ENCODE peak calls at places on chromosomes 2 and 18, in eight cellular contexts. G, N, I, Y, Z, C, A and B are unnamed samples.
A peak's percentile ranks its signal among the peaks of the same experiment; 100 is the strongest.

GRCh38 chr2:145380436-145381017 is 860.6 kb upstream of the ZEB2 start:
- DNase-seq in G (no peak), N (no peak), I (no peak), Y (no peak), Z (no peak), C (no peak), A (peak; percentile 86), B (no peak)

GRCh38 chr2:75560768-75561565 is at the start of gene EVA1A:
- DNase-seq in G (peak; percentile 89), N (peak; percentile 18), I (no peak), Y (peak; percentile 82), Z (peak; percentile 44), C (no peak), A (peak; percentile 93), B (no peak)

GRCh38 chr2:85540131-85540587 is 1.2 kb downstream of the MAT2A start:
- DNase-seq in G (no peak), N (no peak), I (no peak), Y (peak; percentile 31), Z (no peak), C (no peak), A (peak; percentile 41), B (no peak)

GRCh38 chr2:10960606-10961489 is 49.1 kb downstream of the KCNF1 start:
- DNase-seq in G (peak; percentile 56), N (no peak), I (no peak), Y (no peak), Z (no peak), C (peak; percentile 69), A (no peak), B (no peak)

GRCh38 chr2:56587456-56587855 is 403.7 kb downstream of the CCDC85A start:
- DNase-seq in G (no peak), N (no peak), I (no peak), Y (no peak), Z (no peak), C (no peak), A (no peak), B (no peak)

GRCh38 chr2:161416294-161416632 is at the start of gene TBR1:
- DNase-seq in G (peak; percentile 66), N (no peak), I (no peak), Y (no peak), Z (no peak), C (no peak), A (peak; percentile 33), B (peak; percentile 17)

GRCh38 chr2:39938035-39938835 is 159.2 kb upstream of the THUMPD2 start:
- DNase-seq in G (no peak), N (no peak), I (no peak), Y (peak; percentile 41), Z (no peak), C (no peak), A (peak; percentile 89), B (no peak)

GRCh38 chr18:25650201-25650941 is 298.4 kb upstream of the ZNF521 start:
- DNase-seq in G (no peak), N (no peak), I (no peak), Y (no peak), Z (no peak), C (no peak), A (peak; percentile 93), B (no peak)

GRCh38 chr2:101251844-101252407 is 760 bp upstream of the CNOT11 start:
- DNase-seq in G (peak; percentile 79), N (no peak), I (no peak), Y (peak; percentile 88), Z (no peak), C (no peak), A (no peak), B (peak; percentile 51)

GRCh38 chr2:68909793-68910674 is 38.8 kb upstream of the BMP10 start:
- DNase-seq in G (peak; percentile 90), N (peak; percentile 52), I (peak; percentile 54), Y (peak; percentile 84), Z (no peak), C (peak; percentile 82), A (peak; percentile 85), B (peak; percentile 90)

GRCh38 chr18:47997338-47997780 is 66.9 kb upstream of the SMAD2 start:
- DNase-seq in G (peak; percentile 94), N (no peak), I (no peak), Y (peak; percentile 80), Z (peak; percentile 70), C (no peak), A (peak; percentile 36), B (peak; percentile 52)

GRCh38 chr2:25845843-25846505 is 32.3 kb downstream of the ASXL2 start:
- DNase-seq in G (no peak), N (no peak), I (no peak), Y (peak; percentile 34), Z (no peak), C (no peak), A (peak; percentile 44), B (no peak)

GRCh38 chr2:667332-668000 is 9.7 kb downstream of the TMEM18 start:
- DNase-seq in G (no peak), N (no peak), I (no peak), Y (peak; percentile 58), Z (no peak), C (no peak), A (peak; percentile 69), B (peak; percentile 61)

GRCh38 chr2:16275718-16276117 is 335.4 kb downstream of the MYCN start:
- DNase-seq in G (no peak), N (no peak), I (no peak), Y (no peak), Z (no peak), C (no peak), A (no peak), B (no peak)

GRCh38 chr2:11743846-11744553 is 2.4 kb upstream of the LPIN1 start:
- DNase-seq in G (peak; percentile 96), N (peak; percentile 92), I (peak; percentile 69), Y (peak; percentile 99), Z (peak; percentile 81), C (peak; percentile 92), A (peak; percentile 99), B (peak; percentile 49)

GRCh38 chr2:17257194-17257909 is 260.9 kb downstream of the RAD51AP2 start:
- DNase-seq in G (no peak), N (no peak), I (no peak), Y (no peak), Z (no peak), C (no peak), A (peak; percentile 42), B (no peak)

GRCh38 chr2:176121377-176122111 is 975 bp upstream of the HOXD9 start:
- DNase-seq in G (peak; percentile 75), N (no peak), I (no peak), Y (no peak), Z (no peak), C (no peak), A (no peak), B (no peak)

GRCh38 chr2:104790100-104790811 is 63.7 kb upstream of the POU3F3 start:
- DNase-seq in G (peak; percentile 59), N (no peak), I (no peak), Y (peak; percentile 47), Z (no peak), C (no peak), A (peak; percentile 73), B (no peak)

GRCh38 chr18:24019641-24020331 is 5.2 kb downstream of the TTC39C start:
- DNase-seq in G (no peak), N (no peak), I (no peak), Y (no peak), Z (no peak), C (no peak), A (peak; percentile 29), B (peak; percentile 87)

GRCh38 chr2:227608469-227609338 is 5.9 kb downstream of the SCYGR3 start:
- DNase-seq in G (no peak), N (no peak), I (no peak), Y (no peak), Z (no peak), C (peak; percentile 77), A (no peak), B (peak; percentile 46)

GRCh38 chr2:229714080-229714735 is at the start of gene DNER:
- DNase-seq in G (peak; percentile 89), N (peak; percentile 82), I (peak; percentile 22), Y (peak; percentile 46), Z (no peak), C (peak; percentile 79), A (peak; percentile 44), B (peak; percentile 48)

GRCh38 chr2:241009601-241010530 is 11.4 kb downstream of the SNED1 start:
- DNase-seq in G (peak; percentile 91), N (peak; percentile 66), I (no peak), Y (peak; percentile 92), Z (no peak), C (peak; percentile 80), A (peak; percentile 97), B (no peak)

GRCh38 chr2:191854385-191855372 is 7.8 kb upstream of the CAVIN2 start:
- DNase-seq in G (no peak), N (no peak), I (no peak), Y (peak; percentile 79), Z (no peak), C (no peak), A (peak; percentile 53), B (no peak)

GRCh38 chr2:7866104-7866503 is 815.8 kb upstream of the ID2 start:
- DNase-seq in G (peak; percentile 9), N (no peak), I (no peak), Y (no peak), Z (no peak), C (no peak), A (no peak), B (no peak)

GRCh38 chr2:88919087-88919738 is 227.7 kb downstream of the RPIA start:
- DNase-seq in G (no peak), N (no peak), I (no peak), Y (peak; percentile 28), Z (no peak), C (no peak), A (peak; percentile 14), B (peak; percentile 70)

GRCh38 chr18:12944724-12945123 is 3.1 kb upstream of the SEH1L start:
- DNase-seq in G (no peak), N (no peak), I (peak; percentile 57), Y (no peak), Z (no peak), C (no peak), A (peak; percentile 80), B (no peak)

GRCh38 chr2:47077442-47078117 is 77.5 kb downstream of the STPG4 start:
- DNase-seq in G (no peak), N (no peak), I (no peak), Y (peak; percentile 59), Z (no peak), C (no peak), A (no peak), B (no peak)

GRCh38 chr2:2325538-2325937 is 5.5 kb downstream of the MYT1L start:
- DNase-seq in G (peak; percentile 51), N (no peak), I (peak; percentile 86), Y (no peak), Z (no peak), C (no peak), A (no peak), B (no peak)

GRCh38 chr2:96809951-96810782 is 5.9 kb upstream of the CNNM3 start:
- DNase-seq in G (no peak), N (no peak), I (no peak), Y (no peak), Z (no peak), C (no peak), A (no peak), B (no peak)

GRCh38 chr2:55842009-55842408 is 81.6 kb downstream of the EFEMP1 start:
- DNase-seq in G (no peak), N (no peak), I (no peak), Y (no peak), Z (no peak), C (no peak), A (no peak), B (no peak)

GRCh38 chr2:29226375-29226774 is 111.2 kb downstream of the CLIP4 start:
- DNase-seq in G (no peak), N (no peak), I (no peak), Y (no peak), Z (no peak), C (no peak), A (no peak), B (no peak)

GRCh38 chr2:199928226-199928625 is 17.1 kb downstream of the C2orf69 start:
- DNase-seq in G (no peak), N (no peak), I (no peak), Y (no peak), Z (no peak), C (no peak), A (no peak), B (no peak)

GRCh38 chr2:220585241-220585640 is 957.8 kb downstream of the SLC4A3 start:
- DNase-seq in G (no peak), N (no peak), I (no peak), Y (no peak), Z (no peak), C (no peak), A (peak; percentile 11), B (no peak)

GRCh38 chr18:3623769-3624545 is 174.0 kb downstream of the TGIF1 start:
- DNase-seq in G (peak; percentile 87), N (no peak), I (no peak), Y (peak; percentile 98), Z (no peak), C (no peak), A (peak; percentile 98), B (no peak)